ENCODE peak calls at places on chromosomes 6 and 20, in seven cellular contexts. L is neural progenitor cell, T is H9, W is fibroblast of lung, Z is GM23338, J is colonic mucosa, Q is keratinocyte. F is an unnamed sample.

GRCh38 chr6:31299947-31300346 is 28.1 kb upstream of the HLA-C start:
- DNase-seq in L (no peak), T (no peak), W (no peak), Z (no peak), J (no peak), Q (no peak), F (no peak)

GRCh38 chr6:125781307-125781868 is 9.4 kb upstream of the NCOA7 start:
- DNase-seq in L (no peak), T (no peak), W (peak), Z (peak), J (no peak), Q (no peak), F (no peak)

GRCh38 chr6:132354517-132355167 is 46.6 kb downstream of the MOXD1 start:
- DNase-seq in L (no peak), T (no peak), W (peak), Z (peak), J (no peak), Q (no peak), F (peak)

GRCh38 chr20:18055261-18055660 is 2.5 kb downstream of the OVOL2 start:
- DNase-seq in L (no peak), T (peak), W (no peak), Z (peak), J (no peak), Q (no peak), F (no peak)

GRCh38 chr6:126035764-126036163 is 49.4 kb downstream of the TRMT11 start:
- DNase-seq in L (peak), T (no peak), W (no peak), Z (no peak), J (no peak), Q (no peak), F (no peak)

GRCh38 chr6:119470893-119471542 is 121.5 kb upstream of the MAN1A1 start:
- DNase-seq in L (no peak), T (no peak), W (no peak), Z (no peak), J (no peak), Q (no peak), F (no peak)

GRCh38 chr6:39197521-39198500 is 31.5 kb downstream of the KCNK5 start:
- DNase-seq in L (no peak), T (no peak), W (no peak), Z (no peak), J (no peak), Q (no peak), F (no peak)

GRCh38 chr6:105892577-105893262 is 193.4 kb upstream of the PRDM1 start:
- DNase-seq in L (no peak), T (no peak), W (peak), Z (no peak), J (no peak), Q (no peak), F (peak)

GRCh38 chr6:30568245-30568644 is 3.0 kb upstream of the ABCF1 start:
- DNase-seq in L (no peak), T (no peak), W (no peak), Z (no peak), J (no peak), Q (no peak), F (no peak)

GRCh38 chr6:127924440-127924839 is 23.6 kb upstream of the THEMIS start:
- DNase-seq in L (no peak), T (no peak), W (peak), Z (no peak), J (no peak), Q (no peak), F (peak)

GRCh38 chr20:31685853-31686641 is 36.6 kb downstream of the BCL2L1 start:
- DNase-seq in L (no peak), T (no peak), W (no peak), Z (no peak), J (no peak), Q (no peak), F (no peak)

GRCh38 chr6:130178692-130179091 is 44.1 kb downstream of the SAMD3 start:
- DNase-seq in L (no peak), T (no peak), W (peak), Z (no peak), J (no peak), Q (peak), F (peak)

GRCh38 chr20:38878798-38879197 is 47.4 kb upstream of the FAM83D start:
- DNase-seq in L (peak), T (peak), W (peak), Z (peak), J (no peak), Q (no peak), F (no peak)

GRCh38 chr6:43901330-43902230 is 131.6 kb downstream of the VEGFA start:
- DNase-seq in L (no peak), T (no peak), W (no peak), Z (no peak), J (no peak), Q (no peak), F (no peak)

GRCh38 chr20:34567885-34568865 is 9.7 kb downstream of the MAP1LC3A start:
- DNase-seq in L (no peak), T (no peak), W (no peak), Z (peak), J (no peak), Q (no peak), F (no peak)

GRCh38 chr20:39105551-39105950 is 143.4 kb downstream of the DHX35 start:
- DNase-seq in L (no peak), T (no peak), W (no peak), Z (no peak), J (no peak), Q (no peak), F (no peak)

GRCh38 chr6:31267504-31268371 is 4.2 kb downstream of the HLA-C start:
- DNase-seq in L (no peak), T (no peak), W (no peak), Z (no peak), J (peak), Q (no peak), F (no peak)

GRCh38 chr6:27138837-27139752 is 108.4 kb upstream of the PRSS16 start:
- DNase-seq in L (peak), T (peak), W (peak), Z (peak), J (peak), Q (no peak), F (no peak)

GRCh38 chr20:1423625-1424106 is 30.8 kb upstream of the FKBP1A start:
- DNase-seq in L (peak), T (peak), W (peak), Z (peak), J (peak), Q (no peak), F (peak)

GRCh38 chr6:149991838-149992237 is 28.1 kb downstream of the ULBP1 start:
- DNase-seq in L (no peak), T (no peak), W (no peak), Z (no peak), J (no peak), Q (no peak), F (no peak)

GRCh38 chr20:34680586-34680985 is 3.7 kb upstream of the PIGU start:
- DNase-seq in L (no peak), T (no peak), W (no peak), Z (no peak), J (no peak), Q (no peak), F (peak)

GRCh38 chr6:105806486-105806920 is 279.6 kb upstream of the PRDM1 start:
- DNase-seq in L (no peak), T (no peak), W (peak), Z (no peak), J (no peak), Q (no peak), F (peak)

GRCh38 chr6:80547827-80548226 is 441.4 kb downstream of the BCKDHB start:
- DNase-seq in L (no peak), T (no peak), W (peak), Z (no peak), J (no peak), Q (peak), F (peak)

GRCh38 chr6:4599924-4600323 is 176.3 kb upstream of the CDYL start:
- DNase-seq in L (no peak), T (no peak), W (peak), Z (no peak), J (no peak), Q (peak), F (peak)

GRCh38 chr6:157811476-157812173 is 11.4 kb upstream of the SNX9 start:
- DNase-seq in L (no peak), T (no peak), W (peak), Z (no peak), J (no peak), Q (no peak), F (no peak)

GRCh38 chr6:75296811-75297779 is 12.5 kb upstream of the TMEM30A start:
- DNase-seq in L (peak), T (no peak), W (peak), Z (peak), J (no peak), Q (no peak), F (peak)

DNA sequence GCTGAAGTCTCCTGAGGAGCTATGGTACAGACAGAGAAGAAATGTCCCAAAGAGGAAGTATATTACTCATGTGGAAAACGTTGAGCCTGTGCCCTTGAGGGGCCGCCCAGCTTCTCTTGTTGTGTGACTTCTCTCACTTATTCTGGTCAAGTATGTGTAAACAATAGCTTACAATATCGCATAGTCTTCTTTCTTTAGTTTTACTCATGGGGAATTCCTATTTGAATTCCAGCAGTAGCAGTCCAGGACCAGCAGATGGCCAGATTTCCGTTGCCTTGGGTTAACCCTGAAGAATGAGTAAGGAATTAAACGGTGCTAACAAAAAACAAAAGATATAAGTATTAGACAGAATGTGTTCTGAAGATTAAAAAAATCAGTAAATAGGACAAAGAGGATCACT is 522.0 kb upstream of the GJE1 start:
- DNase-seq in L (peak), T (no peak), W (peak), Z (peak), J (no peak), Q (no peak), F (no peak)
- TF ChIP-seq CTCF in L (peak), T (peak), W (peak), Z (peak), J (no peak), Q (peak), F (no peak)

DNA sequence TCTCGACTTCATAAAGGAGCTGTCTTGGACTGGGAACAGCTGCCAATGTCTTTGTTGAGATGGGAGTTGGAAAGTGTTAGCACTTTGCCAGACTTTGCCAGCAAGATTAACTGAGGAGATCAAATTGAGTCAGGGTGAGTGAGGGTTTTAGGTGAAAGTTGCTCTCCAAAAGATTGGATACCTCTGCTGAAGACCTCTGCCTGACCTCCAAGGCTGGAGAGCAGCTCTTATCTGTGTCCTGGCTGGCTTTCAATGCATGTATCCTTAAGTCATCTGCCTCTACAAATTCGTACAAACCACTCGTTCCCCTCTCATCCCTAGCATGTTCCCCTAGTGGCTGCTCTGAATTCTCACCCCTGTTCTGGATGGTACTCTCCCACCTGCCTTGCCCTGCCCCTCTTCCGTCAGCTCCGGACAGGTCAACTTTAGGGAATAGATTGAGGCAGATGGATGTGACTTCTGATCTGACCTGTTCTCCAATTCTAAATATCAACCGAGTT is at the start of gene EFCAB8:
- DNase-seq in L (peak), T (peak), W (no peak), Z (peak), J (no peak), Q (no peak), F (no peak)
- TF ChIP-seq CTCF in L (peak), T (peak), W (no peak), Z (peak), J (no peak), Q (peak), F (no peak)

DNA sequence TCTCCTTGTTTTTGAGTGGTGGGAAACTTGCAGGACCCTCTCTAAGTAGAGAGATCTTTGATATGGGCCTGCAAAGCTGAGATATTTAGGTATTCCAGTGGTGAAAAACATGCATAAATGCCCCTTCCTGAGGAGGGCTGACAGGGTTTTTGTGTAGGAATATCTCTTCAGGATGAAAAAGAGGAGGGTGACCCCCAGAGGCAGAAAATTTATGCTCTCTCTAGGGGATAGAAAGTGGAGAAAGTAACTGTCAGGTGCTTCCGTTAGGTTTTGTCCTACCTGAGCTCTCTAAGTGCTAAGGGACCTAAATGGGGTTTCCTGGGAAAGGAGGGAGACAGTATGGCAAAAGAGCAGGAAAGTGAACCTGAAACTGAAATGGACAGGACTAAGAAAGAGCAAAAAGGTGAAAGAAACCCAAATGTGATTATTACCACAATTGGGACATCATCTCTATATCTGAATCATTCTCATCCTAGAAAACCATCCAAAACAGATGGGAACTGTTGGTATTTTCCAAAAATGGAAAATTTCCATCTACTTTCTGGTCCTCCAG is 2.0 kb downstream of the COL19A1 start:
- DNase-seq in L (no peak), T (no peak), W (no peak), Z (peak), J (no peak), Q (no peak), F (no peak)
- TF ChIP-seq CTCF in L (no peak), T (no peak), W (no peak), Z (peak), J (no peak), Q (no peak), F (no peak)

DNA sequence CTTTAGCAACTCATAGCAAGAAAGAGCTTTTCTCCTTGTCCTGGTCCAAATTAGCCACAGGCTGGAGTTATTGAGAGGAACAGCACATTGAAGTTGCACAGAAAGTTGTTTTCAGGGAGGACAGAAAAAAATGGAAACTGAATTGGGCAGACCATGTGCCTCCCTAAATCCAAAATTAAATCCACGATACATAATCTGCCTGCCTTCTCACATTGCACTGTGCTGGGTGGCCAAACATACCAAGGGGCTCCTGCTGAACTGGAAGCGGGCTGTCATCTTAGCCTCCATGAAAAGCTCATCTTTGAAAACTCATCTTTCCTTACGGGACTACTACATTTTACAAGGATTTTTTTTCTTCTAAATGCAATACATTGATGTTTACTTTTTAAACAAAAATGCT is 59.9 kb downstream of the TNFAIP3 start:
- DNase-seq in L (no peak), T (no peak), W (no peak), Z (no peak), J (no peak), Q (no peak), F (no peak)
- TF ChIP-seq CTCF in L (no peak), T (no peak), W (no peak), Z (no peak), J (no peak), Q (no peak), F (no peak)

DNA sequence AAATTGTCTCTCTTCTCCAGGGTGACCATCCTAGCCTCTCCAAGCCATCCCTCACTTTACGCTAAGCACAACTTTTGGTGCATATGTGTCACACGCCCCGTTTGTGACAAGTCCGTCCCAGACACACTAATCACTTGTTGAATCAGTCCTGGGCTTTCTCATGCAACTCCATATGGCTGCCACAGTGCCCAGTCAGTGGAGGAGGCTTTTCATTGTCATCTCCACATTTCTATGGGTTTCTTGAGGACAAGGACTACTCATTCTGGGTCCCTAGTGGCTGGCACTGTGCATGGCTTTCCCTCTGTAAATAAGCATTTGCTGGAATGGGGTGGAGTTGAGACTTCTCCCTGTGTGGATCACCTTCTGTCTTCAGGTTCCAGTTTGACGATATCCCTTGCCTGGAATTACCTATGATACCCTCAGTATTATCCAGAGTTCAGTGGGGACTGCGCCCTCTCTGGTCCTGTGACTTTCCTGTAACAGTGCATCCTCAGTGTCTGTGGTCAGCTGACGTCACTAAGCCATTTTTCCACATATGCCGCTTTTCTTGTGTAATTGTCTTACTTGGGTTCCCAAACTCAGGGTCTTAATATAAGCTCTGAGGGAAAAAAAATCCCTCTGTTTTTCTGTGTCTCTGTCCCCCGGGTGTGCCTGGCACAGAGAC is 59.8 kb upstream of the MYL9 start:
- DNase-seq in L (no peak), T (no peak), W (no peak), Z (peak), J (no peak), Q (no peak), F (no peak)
- TF ChIP-seq CTCF in L (peak), T (peak), W (no peak), Z (no peak), J (no peak), Q (no peak), F (no peak)

DNA sequence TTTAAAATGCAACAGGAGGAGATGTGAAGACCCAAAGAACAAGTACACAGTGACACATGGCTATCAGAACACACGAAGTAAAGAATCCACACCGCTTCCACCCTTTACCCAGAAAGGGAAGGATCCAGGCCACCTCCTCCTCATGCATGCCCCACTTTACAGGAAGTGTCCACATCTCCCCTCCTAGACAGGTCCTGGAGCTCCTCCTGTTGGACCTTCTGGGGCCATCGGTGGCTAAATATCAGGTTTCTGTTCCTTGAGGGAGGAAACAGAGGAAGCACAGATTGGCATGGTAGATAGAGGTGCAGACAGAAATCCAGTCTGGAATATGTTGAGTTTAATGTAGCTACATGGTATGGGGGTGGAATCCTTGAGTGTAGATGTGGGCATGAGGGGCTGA is 10.9 kb downstream of the NINL start:
- DNase-seq in L (no peak), T (no peak), W (peak), Z (no peak), J (no peak), Q (no peak), F (peak)
- TF ChIP-seq CTCF in L (no peak), T (no peak), W (peak), Z (peak), J (no peak), Q (peak), F (no peak)

GRCh38 chr6:168050861-168051586 is 28.0 kb downstream of the FRMD1 start:
- DNase-seq in L (peak), T (peak), W (no peak), Z (peak), J (no peak), Q (no peak), F (no peak)
- TF ChIP-seq CTCF in L (peak), T (peak), W (no peak), Z (peak), J (no peak), Q (no peak), F (no peak)

GRCh38 chr6:76677017-76677416 is 604.6 kb upstream of the IMPG1 start:
- DNase-seq in L (no peak), T (no peak), W (no peak), Z (no peak), J (no peak), Q (no peak), F (no peak)
- TF ChIP-seq CTCF in L (no peak), T (no peak), W (no peak), Z (no peak), J (no peak), Q (no peak), F (no peak)

DNA sequence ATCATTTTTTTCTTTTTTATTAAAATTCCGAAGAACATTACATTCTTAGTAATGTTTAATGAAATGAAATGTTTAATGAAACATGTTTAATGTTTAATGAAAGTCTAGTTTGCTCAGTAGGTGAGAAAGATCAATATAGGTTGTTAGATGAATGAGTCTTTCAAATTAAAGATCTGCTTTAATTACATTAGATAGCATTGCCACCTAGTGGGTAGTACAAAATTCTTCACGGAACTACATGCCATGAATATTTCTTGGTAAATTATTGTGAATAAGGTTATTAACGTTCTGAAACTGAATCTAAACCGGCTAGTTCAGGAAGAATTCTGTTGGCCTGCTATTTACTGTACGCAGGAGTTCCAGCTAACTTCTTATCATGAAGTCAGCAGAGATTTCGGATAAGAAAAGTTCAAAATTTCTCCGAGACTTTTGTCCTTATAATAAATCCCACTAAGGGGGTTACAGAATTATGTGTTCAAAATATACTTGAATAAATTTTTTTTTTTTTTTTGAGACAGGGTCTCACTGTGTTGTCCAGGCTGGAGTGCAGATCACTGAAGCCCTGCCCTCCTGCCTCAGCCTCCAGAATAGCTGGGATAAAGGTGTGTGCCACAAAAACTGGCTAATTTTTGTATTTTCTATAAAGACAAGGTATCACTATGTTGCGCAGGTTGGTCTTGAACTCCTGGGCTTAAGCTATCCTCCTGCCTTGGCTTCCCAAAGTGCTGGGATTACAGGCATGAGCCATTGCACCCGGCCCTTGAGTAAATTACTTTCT is 7.9 kb upstream of the GMNN start:
- DNase-seq in L (no peak), T (no peak), W (peak), Z (no peak), J (no peak), Q (no peak), F (peak)
- TF ChIP-seq CTCF in L (peak), T (peak), W (peak), Z (no peak), J (peak), Q (no peak), F (peak)

F was measured in MCF 10A.